ENCODE peak calls at places on chromosomes 6 and 20, in four cellular contexts. L, X, P and W are unnamed samples.
A peak's percentile ranks its signal among the peaks of the same experiment; 100 is the strongest.

GRCh38 chr20:43844778-43845614 is 69.7 kb upstream of the TOX2 start:
- DNase-seq in X (no peak), P (no peak), L (no peak), W (peak; percentile 24)

GRCh38 chr20:39295301-39295700 is 333.2 kb downstream of the DHX35 start:
- DNase-seq in P (no peak), L (no peak), X (no peak), W (no peak)

GRCh38 chr6:90187437-90188049 is 109.1 kb downstream of the BACH2 start:
- DNase-seq in X (no peak), P (no peak), L (no peak), W (no peak)

GRCh38 chr6:89575562-89575960 is 63.0 kb downstream of the LYRM2 start:
- DNase-seq in X (no peak), L (no peak), P (no peak), W (no peak)

GRCh38 chr6:13431861-13432465 is 55.4 kb downstream of the GFOD1 start:
- DNase-seq in P (peak; percentile 42), L (no peak), X (peak; percentile 45), W (no peak)

GRCh38 chr6:131258816-131259476 is 123.7 kb downstream of the AKAP7 start:
- DNase-seq in P (no peak), X (no peak), L (no peak), W (no peak)

GRCh38 chr6:163127587-163127986 is 286.9 kb upstream of the QKI start:
- DNase-seq in X (no peak), P (no peak), L (no peak), W (no peak)

GRCh38 chr6:80319286-80319685 is 212.8 kb downstream of the BCKDHB start:
- DNase-seq in L (no peak), X (no peak), P (no peak), W (no peak)

GRCh38 chr6:74731921-74732320 is 473.9 kb downstream of the COL12A1 start:
- DNase-seq in L (no peak), X (no peak), P (no peak), W (no peak)

GRCh38 chr20:2139250-2139649 is 37.6 kb downstream of the STK35 start:
- DNase-seq in P (no peak), L (no peak), X (no peak), W (no peak)

GRCh38 chr6:112086744-112087135 is 542 bp downstream of the TUBE1 start:
- DNase-seq in L (peak; percentile 45), X (peak; percentile 52), P (peak; percentile 3), W (no peak)

GRCh38 chr20:23629017-23629541 is 8.7 kb downstream of the CST3 start:
- DNase-seq in L (no peak), X (peak; percentile 98), P (no peak), W (no peak)
- TF ChIP-seq ATF3 in L (no peak), X (no peak), P (no peak), W (no peak)

GRCh38 chr6:138421089-138421488 is 17.1 kb downstream of the HEBP2 start:
- DNase-seq in X (no peak), P (no peak), L (no peak), W (no peak)

GRCh38 chr6:138426500-138427123 is 22.6 kb downstream of the HEBP2 start:
- DNase-seq in P (no peak), X (no peak), L (no peak), W (no peak)

GRCh38 chr6:138421608-138422007 is 17.6 kb downstream of the HEBP2 start:
- DNase-seq in X (no peak), L (no peak), P (no peak), W (no peak)

GRCh38 chr6:138422861-138423260 is 18.8 kb downstream of the HEBP2 start:
- DNase-seq in L (no peak), P (no peak), X (peak; percentile 38), W (no peak)

GRCh38 chr6:138424004-138424904 is 20.2 kb downstream of the HEBP2 start:
- DNase-seq in P (no peak), L (no peak), X (no peak), W (no peak)
- TF ChIP-seq BRCA1 in P (no peak), L (no peak), X (no peak), W (no peak)

DNA sequence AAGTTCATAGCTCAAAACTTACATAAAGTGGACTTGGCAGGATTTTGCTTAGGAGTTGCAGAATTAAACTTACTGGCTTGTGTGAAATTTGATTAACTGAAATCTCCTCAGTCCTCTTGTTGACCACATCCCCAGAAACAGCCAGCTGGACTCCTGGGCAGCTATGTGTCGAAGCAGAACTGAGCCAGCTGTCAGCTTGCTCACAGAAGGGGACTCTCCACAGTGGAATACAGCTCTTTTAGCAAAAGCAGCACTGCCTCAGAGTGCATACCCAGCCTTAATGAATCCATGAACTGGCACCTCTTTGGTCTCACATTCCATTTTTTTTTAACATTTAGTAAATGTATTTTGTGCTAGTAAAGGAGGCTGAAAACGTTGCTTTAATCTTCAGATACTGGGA is 1532.6 kb downstream of the HACE1 start:
- DNase-seq in X (no peak), P (no peak), L (no peak), W (no peak)
- TF ChIP-seq ATF3 in X (no peak), P (no peak), L (no peak), W (no peak)

DNA sequence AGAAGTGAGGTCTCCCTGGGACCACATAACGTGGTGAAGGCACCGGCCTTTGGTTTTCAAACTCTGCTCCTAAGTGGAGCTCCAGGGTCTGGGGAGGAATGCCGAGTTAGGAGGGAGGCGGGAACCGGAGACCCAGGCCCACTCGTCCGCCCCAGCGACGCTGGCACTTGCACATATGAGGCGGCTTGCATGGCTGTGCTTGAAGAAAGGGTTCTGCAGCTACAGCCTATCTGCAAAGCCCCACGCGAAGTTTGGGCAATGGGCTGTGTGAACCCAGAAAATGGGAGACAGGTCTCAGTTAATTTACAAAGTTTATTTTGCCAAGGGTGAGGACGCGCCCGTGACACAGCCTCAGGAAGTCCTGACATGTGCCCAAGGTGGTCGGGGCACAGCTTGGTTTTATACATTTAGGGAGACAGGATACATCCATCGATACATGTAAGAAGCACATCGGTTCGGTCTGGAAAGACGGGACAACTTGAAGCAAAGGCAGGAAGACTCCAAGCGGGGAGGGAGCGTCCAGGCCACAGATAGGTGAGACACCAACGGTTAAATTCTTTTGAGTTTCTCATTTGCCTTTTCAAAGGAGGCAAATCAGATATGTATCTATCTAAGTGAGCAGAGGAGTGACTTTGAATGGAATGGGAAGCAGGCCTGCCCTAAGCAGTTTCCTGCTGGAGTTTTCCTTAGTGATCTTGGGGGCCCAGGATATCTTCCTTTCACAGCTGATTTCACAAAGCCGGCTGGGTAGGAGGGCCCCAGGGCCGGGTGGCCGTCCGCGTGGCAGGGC is 782 bp upstream of the PCMTD2 start:
- DNase-seq in X (no peak), L (no peak), P (no peak), W (no peak)
- TF ChIP-seq BRCA1 in X (no peak), L (no peak), P (no peak), W (no peak)

DNA sequence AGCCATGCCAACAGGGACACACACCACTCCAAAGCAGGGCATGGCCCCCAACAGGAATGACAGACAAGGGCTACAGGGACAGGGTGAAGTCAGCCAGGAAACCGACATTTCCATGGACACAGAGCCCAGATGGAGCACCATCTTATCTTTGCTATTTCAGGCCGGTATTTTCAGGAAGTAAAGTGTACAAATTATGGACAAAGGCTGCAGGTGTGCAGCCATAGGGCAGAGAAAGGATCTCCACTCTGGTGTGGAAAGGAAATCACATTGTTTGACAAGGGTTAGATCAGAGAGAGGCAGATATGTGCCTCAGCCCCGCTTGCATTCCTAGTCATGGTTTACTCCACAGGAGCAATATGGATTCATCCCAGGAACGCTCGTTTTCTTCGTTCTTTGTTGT is 81.7 kb upstream of the SLC22A23 start:
- DNase-seq in X (no peak), P (no peak), L (no peak), W (no peak)
- TF ChIP-seq ATF3 in X (no peak), P (no peak), L (no peak), W (no peak)

GRCh38 chr20:10474606-10475184 is 39.6 kb downstream of the SLX4IP start:
- DNase-seq in X (no peak), L (no peak), P (no peak), W (no peak)
- TF ChIP-seq BRCA1 in X (no peak), L (no peak), P (no peak), W (no peak)

DNA sequence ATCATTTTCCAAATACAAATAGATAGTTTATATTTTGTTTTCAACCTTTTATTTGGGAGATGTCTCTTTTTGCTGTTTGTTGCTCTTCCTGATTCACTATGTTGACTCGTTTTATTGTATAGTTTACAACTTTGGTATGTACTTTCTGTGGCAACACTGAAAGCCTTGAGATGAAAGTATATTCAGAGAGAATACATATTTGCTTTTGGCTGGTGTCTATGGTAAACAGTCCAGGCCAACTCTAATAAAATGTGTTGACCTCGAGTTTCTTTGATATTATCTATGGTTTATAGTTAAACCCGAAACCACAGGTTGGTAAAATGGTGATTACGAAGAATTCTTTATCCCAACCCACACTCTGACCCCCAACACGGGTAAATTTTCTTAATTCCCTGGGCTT is 919.6 kb upstream of the MAP3K7 start:
- DNase-seq in L (no peak), P (no peak), X (peak; percentile 21), W (no peak)
- TF ChIP-seq ATF3 in L (no peak), P (no peak), X (no peak), W (no peak)

GRCh38 chr20:49409302-49409969 is 73.0 kb downstream of the KCNB1 start:
- DNase-seq in X (no peak), L (no peak), P (no peak), W (no peak)
- TF ChIP-seq BRCA1 in X (no peak), L (no peak), P (no peak), W (no peak)